ENCODE peak calls at places on chromosome 12, in five cellular contexts. W, P, F, L and Q are unnamed samples.

GRCh38 chr12:43098766-43099550 is 453.0 kb downstream of the ADAMTS20 start:
- DNase-seq in W (no peak), P (peak), F (no peak), L (no peak), Q (no peak)

GRCh38 chr12:24045816-24046257 is 96.4 kb upstream of the SOX5 start:
- DNase-seq in W (no peak), P (peak), F (peak), L (no peak), Q (no peak)

GRCh38 chr12:11580125-11580751 is 69.2 kb upstream of the ETV6 start:
- DNase-seq in W (no peak), P (peak), F (peak), L (peak), Q (no peak)

GRCh38 chr12:125151284-125151683 is 86.0 kb downstream of the AACS start:
- DNase-seq in W (no peak), P (no peak), F (no peak), L (no peak), Q (no peak)

GRCh38 chr12:89278169-89278568 is 74.1 kb downstream of the DUSP6 start:
- DNase-seq in W (no peak), P (no peak), F (no peak), L (no peak), Q (no peak)

GRCh38 chr12:2904260-2904659 is 13.6 kb downstream of the TULP3 start:
- DNase-seq in W (no peak), P (no peak), F (no peak), L (peak), Q (no peak)

GRCh38 chr12:3683670-3684069 is 69.2 kb downstream of the CRACR2A start:
- DNase-seq in W (no peak), P (peak), F (peak), L (no peak), Q (no peak)

GRCh38 chr12:14986449-14986848 is 13.6 kb downstream of the PDE6H start:
- DNase-seq in W (no peak), P (no peak), F (no peak), L (no peak), Q (no peak)

GRCh38 chr12:62597253-62597652 is 130.6 kb downstream of the MON2 start:
- DNase-seq in W (no peak), P (no peak), F (no peak), L (no peak), Q (no peak)

GRCh38 chr12:69321356-69321755 is 26.8 kb upstream of the LYZ start:
- DNase-seq in W (no peak), P (no peak), F (no peak), L (no peak), Q (no peak)

GRCh38 chr12:116687888-116688287 is 50.0 kb downstream of the SPRING1 start:
- DNase-seq in W (peak), P (no peak), F (peak), L (no peak), Q (peak)

GRCh38 chr12:12228402-12228801 is 38.4 kb downstream of the LRP6 start:
- DNase-seq in W (no peak), P (no peak), F (no peak), L (no peak), Q (no peak)

GRCh38 chr12:39975374-39975918 is 130.4 kb downstream of the SLC2A13 start:
- DNase-seq in W (no peak), P (no peak), F (no peak), L (no peak), Q (no peak)

GRCh38 chr12:108241961-108242360 is 97.2 kb downstream of the CMKLR1 start:
- DNase-seq in W (no peak), P (no peak), F (no peak), L (no peak), Q (no peak)